ENCODE peak calls at places on chromosome 9, in seven cellular contexts. One of them, this sample, is unnamed.

GRCh38 chr9:79256691-79257213 is 315.0 kb upstream of the TLE4 start:
- DNase-seq in psoas muscle: no peak
- DNase-seq in ovary: no peak
- DNase-seq in WERI-Rb-1: peak; percentile 90
- DNase-seq in Peyer's patch: no peak
- DNase-seq in CD8-positive, alpha-beta T cell: no peak
- DNase-seq in DND-41: no peak
- DNase-seq in this sample: no peak

GRCh38 chr9:2570615-2571479 is 50.7 kb upstream of the VLDLR start:
- DNase-seq in psoas muscle: peak; percentile 98
- DNase-seq in ovary: peak; percentile 72
- DNase-seq in WERI-Rb-1: no peak
- DNase-seq in Peyer's patch: peak; percentile 65
- DNase-seq in CD8-positive, alpha-beta T cell: peak; percentile 21
- DNase-seq in DND-41: peak; percentile 35
- DNase-seq in this sample: peak; percentile 13

GRCh38 chr9:138022756-138023393 is 145.3 kb downstream of the CACNA1B start:
- DNase-seq in psoas muscle: peak; percentile 34
- DNase-seq in ovary: no peak
- DNase-seq in WERI-Rb-1: no peak
- DNase-seq in Peyer's patch: no peak
- DNase-seq in CD8-positive, alpha-beta T cell: no peak
- DNase-seq in DND-41: no peak
- DNase-seq in this sample: no peak

GRCh38 chr9:84742261-84742660 is 72.7 kb downstream of the NTRK2 start:
- DNase-seq in psoas muscle: no peak
- DNase-seq in ovary: no peak
- DNase-seq in WERI-Rb-1: no peak
- DNase-seq in Peyer's patch: no peak
- DNase-seq in CD8-positive, alpha-beta T cell: no peak
- DNase-seq in DND-41: no peak
- DNase-seq in this sample: no peak

GRCh38 chr9:110224583-110224982 is 16.6 kb upstream of the C9orf152 start:
- DNase-seq in psoas muscle: no peak
- DNase-seq in ovary: no peak
- DNase-seq in WERI-Rb-1: no peak
- DNase-seq in Peyer's patch: no peak
- DNase-seq in CD8-positive, alpha-beta T cell: no peak
- DNase-seq in DND-41: no peak
- DNase-seq in this sample: no peak

GRCh38 chr9:130707225-130707976 is 13.8 kb downstream of the EXOSC2 start:
- DNase-seq in psoas muscle: peak; percentile 61
- DNase-seq in ovary: peak; percentile 59
- DNase-seq in WERI-Rb-1: peak; percentile 81
- DNase-seq in Peyer's patch: peak; percentile 63
- DNase-seq in CD8-positive, alpha-beta T cell: peak; percentile 61
- DNase-seq in DND-41: peak; percentile 64
- DNase-seq in this sample: peak; percentile 24

GRCh38 chr9:93665566-93666278 is 89.3 kb downstream of the PHF2 start:
- DNase-seq in psoas muscle: peak; percentile 47
- DNase-seq in ovary: no peak
- DNase-seq in WERI-Rb-1: peak; percentile 98
- DNase-seq in Peyer's patch: peak; percentile 40
- DNase-seq in CD8-positive, alpha-beta T cell: no peak
- DNase-seq in DND-41: no peak
- DNase-seq in this sample: no peak

GRCh38 chr9:32422237-32422806 is 37.9 kb downstream of the ACO1 start:
- DNase-seq in psoas muscle: no peak
- DNase-seq in ovary: no peak
- DNase-seq in WERI-Rb-1: no peak
- DNase-seq in Peyer's patch: no peak
- DNase-seq in CD8-positive, alpha-beta T cell: no peak
- DNase-seq in DND-41: no peak
- DNase-seq in this sample: no peak

GRCh38 chr9:18256574-18256973 is 217.4 kb upstream of the ADAMTSL1 start:
- DNase-seq in psoas muscle: no peak
- DNase-seq in ovary: no peak
- DNase-seq in WERI-Rb-1: no peak
- DNase-seq in Peyer's patch: no peak
- DNase-seq in CD8-positive, alpha-beta T cell: no peak
- DNase-seq in DND-41: no peak
- DNase-seq in this sample: no peak

GRCh38 chr9:4370501-4370900 is 70.6 kb upstream of the GLIS3 start:
- DNase-seq in psoas muscle: no peak
- DNase-seq in ovary: no peak
- DNase-seq in WERI-Rb-1: no peak
- DNase-seq in Peyer's patch: no peak
- DNase-seq in CD8-positive, alpha-beta T cell: no peak
- DNase-seq in DND-41: no peak
- DNase-seq in this sample: no peak

GRCh38 chr9:4371108-4371507 is 71.2 kb upstream of the GLIS3 start:
- DNase-seq in psoas muscle: no peak
- DNase-seq in ovary: no peak
- DNase-seq in WERI-Rb-1: peak; percentile 14
- DNase-seq in Peyer's patch: no peak
- DNase-seq in CD8-positive, alpha-beta T cell: no peak
- DNase-seq in DND-41: no peak
- DNase-seq in this sample: no peak

GRCh38 chr9:4365055-4365454 is 65.2 kb upstream of the GLIS3 start:
- DNase-seq in psoas muscle: no peak
- DNase-seq in ovary: no peak
- DNase-seq in WERI-Rb-1: no peak
- DNase-seq in Peyer's patch: no peak
- DNase-seq in CD8-positive, alpha-beta T cell: no peak
- DNase-seq in DND-41: no peak
- DNase-seq in this sample: no peak

GRCh38 chr9:4362281-4362680 is 62.4 kb upstream of the GLIS3 start:
- DNase-seq in psoas muscle: no peak
- DNase-seq in ovary: no peak
- DNase-seq in WERI-Rb-1: no peak
- DNase-seq in Peyer's patch: no peak
- DNase-seq in CD8-positive, alpha-beta T cell: no peak
- DNase-seq in DND-41: no peak
- DNase-seq in this sample: no peak

DNA sequence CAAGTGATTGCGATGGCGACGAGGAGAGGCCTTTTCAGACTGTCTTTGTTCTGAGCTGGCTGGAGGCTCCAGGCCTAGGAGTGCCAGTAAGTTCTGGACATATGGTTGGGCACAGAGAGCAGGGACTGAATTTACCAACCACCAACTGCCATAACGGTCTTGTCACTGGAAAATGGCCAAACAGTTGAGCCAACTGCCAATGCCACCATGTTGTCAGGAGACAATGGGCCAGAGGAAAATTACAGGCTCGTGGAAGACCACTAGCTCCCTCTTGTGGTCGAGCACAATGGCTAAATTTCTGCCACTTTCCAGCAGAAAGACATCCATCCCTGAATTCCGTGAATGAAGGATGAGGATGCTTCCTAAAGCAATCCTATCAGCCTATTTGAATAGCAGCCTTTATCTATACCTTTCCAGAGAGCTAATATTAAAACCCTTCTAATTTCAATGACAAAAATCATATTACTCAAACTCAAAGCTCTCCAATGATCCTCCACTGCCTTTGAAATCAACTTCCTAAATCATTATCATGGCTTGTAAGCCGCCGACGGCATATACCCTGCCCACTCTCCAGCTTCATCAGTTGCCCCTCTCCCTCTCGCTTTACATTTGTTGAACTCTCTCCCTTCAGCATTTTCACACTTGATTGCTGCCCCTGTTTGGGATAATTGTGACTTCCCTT is 66.9 kb upstream of the GLIS3 start:
- DNase-seq in psoas muscle: no peak
- DNase-seq in ovary: no peak
- DNase-seq in WERI-Rb-1: peak; percentile 16
- DNase-seq in Peyer's patch: no peak
- DNase-seq in CD8-positive, alpha-beta T cell: peak; percentile 5
- DNase-seq in DND-41: no peak
- DNase-seq in this sample: no peak
- TF ChIP-seq CTCF in psoas muscle: peak; percentile 60
- TF ChIP-seq CTCF in ovary: no peak
- TF ChIP-seq CTCF in WERI-Rb-1: peak; percentile 80
- TF ChIP-seq CTCF in Peyer's patch: peak; percentile 72
- TF ChIP-seq CTCF in CD8-positive, alpha-beta T cell: peak; percentile 64
- TF ChIP-seq CTCF in DND-41: peak; percentile 56
- TF ChIP-seq CTCF in this sample: peak; percentile 76

GRCh38 chr9:77599492-77599891 is 48.6 kb downstream of the GNA14 start:
- DNase-seq in psoas muscle: no peak
- DNase-seq in ovary: no peak
- DNase-seq in WERI-Rb-1: no peak
- DNase-seq in Peyer's patch: no peak
- DNase-seq in CD8-positive, alpha-beta T cell: no peak
- DNase-seq in DND-41: no peak
- DNase-seq in this sample: no peak
- H3K27me3 ChIP-seq in psoas muscle: no peaks in the 10 kb centered on the region
- H3K27me3 ChIP-seq in ovary: no peaks in the 10 kb centered on the region
- H3K27me3 ChIP-seq in WERI-Rb-1: peaks cover 5% of the 10 kb centered on the region
- H3K27me3 ChIP-seq in Peyer's patch: no peaks in the 10 kb centered on the region
- H3K27me3 ChIP-seq in CD8-positive, alpha-beta T cell: no peaks in the 10 kb centered on the region
- H3K27me3 ChIP-seq in DND-41: no peaks in the 10 kb centered on the region
- H3K27me3 ChIP-seq in this sample: no peaks in the 10 kb centered on the region

GRCh38 chr9:804026-804425 is 37.5 kb upstream of the DMRT1 start:
- DNase-seq in psoas muscle: no peak
- DNase-seq in ovary: no peak
- DNase-seq in WERI-Rb-1: no peak
- DNase-seq in Peyer's patch: no peak
- DNase-seq in CD8-positive, alpha-beta T cell: no peak
- DNase-seq in DND-41: no peak
- DNase-seq in this sample: no peak

GRCh38 chr9:811101-811531 is 30.4 kb upstream of the DMRT1 start:
- DNase-seq in psoas muscle: no peak
- DNase-seq in ovary: no peak
- DNase-seq in WERI-Rb-1: no peak
- DNase-seq in Peyer's patch: no peak
- DNase-seq in CD8-positive, alpha-beta T cell: no peak
- DNase-seq in DND-41: no peak
- DNase-seq in this sample: no peak

GRCh38 chr9:805151-805550 is 36.3 kb upstream of the DMRT1 start:
- DNase-seq in psoas muscle: no peak
- DNase-seq in ovary: no peak
- DNase-seq in WERI-Rb-1: no peak
- DNase-seq in Peyer's patch: no peak
- DNase-seq in CD8-positive, alpha-beta T cell: no peak
- DNase-seq in DND-41: no peak
- DNase-seq in this sample: no peak

GRCh38 chr9:801399-802071 is 40.0 kb upstream of the DMRT1 start:
- DNase-seq in psoas muscle: no peak
- DNase-seq in ovary: no peak
- DNase-seq in WERI-Rb-1: no peak
- DNase-seq in Peyer's patch: no peak
- DNase-seq in CD8-positive, alpha-beta T cell: no peak
- DNase-seq in DND-41: no peak
- DNase-seq in this sample: no peak

GRCh38 chr9:806285-807156 is 35.0 kb upstream of the DMRT1 start:
- DNase-seq in psoas muscle: no peak
- DNase-seq in ovary: no peak
- DNase-seq in WERI-Rb-1: no peak
- DNase-seq in Peyer's patch: no peak
- DNase-seq in CD8-positive, alpha-beta T cell: no peak
- DNase-seq in DND-41: peak; percentile 16
- DNase-seq in this sample: no peak
- TF ChIP-seq CTCF in psoas muscle: peak; percentile 66
- TF ChIP-seq CTCF in ovary: peak; percentile 14
- TF ChIP-seq CTCF in WERI-Rb-1: peak; percentile 71
- TF ChIP-seq CTCF in Peyer's patch: peak; percentile 61
- TF ChIP-seq CTCF in CD8-positive, alpha-beta T cell: peak; percentile 41
- TF ChIP-seq CTCF in DND-41: peak; percentile 89
- TF ChIP-seq CTCF in this sample: peak; percentile 65

DNA sequence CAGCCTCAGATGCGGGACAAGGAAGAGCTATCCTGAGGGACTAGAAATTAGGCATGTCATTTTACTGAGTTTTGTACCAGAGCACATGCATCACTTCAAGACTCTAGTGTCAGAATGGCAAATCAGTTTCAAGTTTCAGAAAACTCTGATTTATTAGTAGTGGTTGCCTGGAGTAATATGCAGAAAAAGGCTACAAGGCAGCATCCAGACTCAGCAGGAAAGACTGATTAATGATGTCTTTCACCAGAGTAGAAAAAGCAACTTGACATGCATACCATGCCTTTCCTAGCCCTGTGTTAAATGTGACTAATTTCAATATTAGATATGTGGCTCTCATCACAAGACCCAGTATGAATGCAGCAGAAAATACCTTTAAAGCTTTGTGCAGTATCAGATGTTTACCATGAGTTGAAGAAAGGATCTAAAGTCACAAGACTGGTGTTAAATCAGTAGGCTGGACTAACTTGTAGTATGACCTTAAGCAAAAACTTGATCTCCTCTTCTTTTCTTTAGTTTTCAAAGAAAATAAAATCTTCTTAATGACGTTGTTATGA is 1251.2 kb upstream of the C9orf72 start:
- DNase-seq in psoas muscle: no peak
- DNase-seq in ovary: no peak
- DNase-seq in WERI-Rb-1: no peak
- DNase-seq in Peyer's patch: no peak
- DNase-seq in CD8-positive, alpha-beta T cell: no peak
- DNase-seq in DND-41: no peak
- DNase-seq in this sample: no peak
- H3K27me3 ChIP-seq in psoas muscle: no peaks in the 10 kb centered on the region
- H3K27me3 ChIP-seq in ovary: no peaks in the 10 kb centered on the region
- H3K27me3 ChIP-seq in WERI-Rb-1: no peaks in the 10 kb centered on the region
- H3K27me3 ChIP-seq in Peyer's patch: no peaks in the 10 kb centered on the region
- H3K27me3 ChIP-seq in CD8-positive, alpha-beta T cell: no peaks in the 10 kb centered on the region
- H3K27me3 ChIP-seq in DND-41: no peaks in the 10 kb centered on the region
- H3K27me3 ChIP-seq in this sample: no peaks in the 10 kb centered on the region

GRCh38 chr9:119282476-119283117 is 86.6 kb downstream of the BRINP1 start:
- DNase-seq in psoas muscle: no peak
- DNase-seq in ovary: no peak
- DNase-seq in WERI-Rb-1: no peak
- DNase-seq in Peyer's patch: no peak
- DNase-seq in CD8-positive, alpha-beta T cell: no peak
- DNase-seq in DND-41: no peak
- DNase-seq in this sample: no peak

GRCh38 chr9:119284587-119285337 is 84.5 kb downstream of the BRINP1 start:
- DNase-seq in psoas muscle: no peak
- DNase-seq in ovary: no peak
- DNase-seq in WERI-Rb-1: no peak
- DNase-seq in Peyer's patch: no peak
- DNase-seq in CD8-positive, alpha-beta T cell: no peak
- DNase-seq in DND-41: no peak
- DNase-seq in this sample: no peak

GRCh38 chr9:119280740-119281485 is 88.3 kb downstream of the BRINP1 start:
- DNase-seq in psoas muscle: no peak
- DNase-seq in ovary: no peak
- DNase-seq in WERI-Rb-1: no peak
- DNase-seq in Peyer's patch: no peak
- DNase-seq in CD8-positive, alpha-beta T cell: no peak
- DNase-seq in DND-41: no peak
- DNase-seq in this sample: no peak

GRCh38 chr9:119283118-119283794 is 86.0 kb downstream of the BRINP1 start:
- DNase-seq in psoas muscle: no peak
- DNase-seq in ovary: no peak
- DNase-seq in WERI-Rb-1: no peak
- DNase-seq in Peyer's patch: no peak
- DNase-seq in CD8-positive, alpha-beta T cell: no peak
- DNase-seq in DND-41: no peak
- DNase-seq in this sample: no peak

DNA sequence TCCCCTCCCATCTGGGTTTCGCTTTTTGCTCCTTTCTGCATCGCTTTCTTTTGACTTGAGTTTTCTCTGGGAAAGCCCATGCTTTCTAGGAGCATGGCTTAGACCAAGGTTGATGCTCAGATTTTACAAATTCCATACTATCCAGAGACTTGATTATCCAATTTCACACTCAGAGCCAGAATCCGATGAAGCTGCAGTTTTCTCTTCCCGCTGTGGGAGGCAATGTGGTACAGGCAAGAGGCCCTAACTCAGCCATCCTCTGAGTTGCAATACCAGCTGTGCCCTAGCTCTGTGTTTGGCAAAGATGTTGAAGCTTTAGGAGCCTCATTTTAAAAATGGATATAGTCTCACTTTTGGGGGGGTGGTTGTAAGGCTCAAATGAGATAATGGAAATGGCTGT is 85.1 kb downstream of the BRINP1 start:
- DNase-seq in psoas muscle: no peak
- DNase-seq in ovary: no peak
- DNase-seq in WERI-Rb-1: peak; percentile 40
- DNase-seq in Peyer's patch: no peak
- DNase-seq in CD8-positive, alpha-beta T cell: no peak
- DNase-seq in DND-41: no peak
- DNase-seq in this sample: no peak
- TF ChIP-seq CTCF in psoas muscle: no peak
- TF ChIP-seq CTCF in ovary: no peak
- TF ChIP-seq CTCF in WERI-Rb-1: peak; percentile 72
- TF ChIP-seq CTCF in Peyer's patch: no peak
- TF ChIP-seq CTCF in CD8-positive, alpha-beta T cell: no peak
- TF ChIP-seq CTCF in DND-41: peak; percentile 28
- TF ChIP-seq CTCF in this sample: peak; percentile 9

This sample was measured in GM06990.